ENCODE peak calls at places on chromosome 18, in eight cellular contexts. D is lower leg skin, S is Panc1, I is ovary, W is colonic mucosa, R is AG09309, X is AG04449, U is gastrocnemius medialis. E is an unnamed sample.

GRCh38 chr18:23871410-23871809 is 143.1 kb upstream of the TTC39C start:
- DNase-seq in D (no peak), S (no peak), I (no peak), W (peak), R (no peak), X (no peak), U (no peak), E (peak)

GRCh38 chr18:54086046-54086802 is 138.2 kb downstream of the MBD2 start:
- DNase-seq in D (no peak), S (no peak), I (no peak), W (no peak), R (no peak), X (no peak), U (no peak), E (no peak)

GRCh38 chr18:30888344-30888743 is 154.2 kb downstream of the DSC3 start:
- DNase-seq in D (no peak), S (no peak), I (no peak), W (no peak), R (no peak), X (no peak), U (no peak), E (no peak)

GRCh38 chr18:525066-525797 is 24.7 kb upstream of the COLEC12 start:
- DNase-seq in D (no peak), S (peak), I (no peak), W (no peak), R (peak), X (no peak), U (no peak), E (no peak)

GRCh38 chr18:36196239-36196995 is 9.1 kb downstream of the MOCOS start:
- DNase-seq in D (no peak), S (no peak), I (no peak), W (no peak), R (no peak), X (no peak), U (no peak), E (no peak)

GRCh38 chr18:23521907-23522306 is 18.6 kb downstream of the RMC1 start:
- DNase-seq in D (no peak), S (no peak), I (no peak), W (no peak), R (no peak), X (no peak), U (no peak), E (no peak)

GRCh38 chr18:23143059-23143831 is 8.0 kb downstream of the CABLES1 start:
- DNase-seq in D (peak), S (no peak), I (no peak), W (peak), R (no peak), X (no peak), U (peak), E (peak)

GRCh38 chr18:70036771-70037452 is 89.2 kb upstream of the CD226 start:
- DNase-seq in D (no peak), S (no peak), I (no peak), W (no peak), R (no peak), X (no peak), U (no peak), E (no peak)

GRCh38 chr18:2846638-2847340 is at the start of gene EMILIN2:
- DNase-seq in D (peak), S (no peak), I (peak), W (peak), R (no peak), X (no peak), U (peak), E (peak)

GRCh38 chr18:27665264-27665799 is 480.2 kb upstream of the CHST9 start:
- DNase-seq in D (no peak), S (no peak), I (no peak), W (no peak), R (no peak), X (no peak), U (no peak), E (no peak)

GRCh38 chr18:70377317-70377799 is 88.5 kb downstream of the SOCS6 start:
- DNase-seq in D (no peak), S (no peak), I (no peak), W (peak), R (no peak), X (no peak), U (no peak), E (no peak)

GRCh38 chr18:44679912-44680270 is 797 bp upstream of the SETBP1 start:
- DNase-seq in D (no peak), S (no peak), I (peak), W (peak), R (no peak), X (no peak), U (peak), E (peak)

GRCh38 chr18:677951-678363 is 20.5 kb downstream of the TYMS start:
- DNase-seq in D (no peak), S (no peak), I (no peak), W (no peak), R (no peak), X (no peak), U (no peak), E (no peak)

GRCh38 chr18:7778181-7778580 is 211.1 kb downstream of the PTPRM start:
- DNase-seq in D (no peak), S (no peak), I (no peak), W (no peak), R (no peak), X (no peak), U (no peak), E (no peak)

GRCh38 chr18:49547701-49548100 is 14.2 kb upstream of the LIPG start:
- DNase-seq in D (no peak), S (no peak), I (no peak), W (no peak), R (no peak), X (no peak), U (no peak), E (peak)

GRCh38 chr18:69969491-69969890 is 21.8 kb upstream of the CD226 start:
- DNase-seq in D (no peak), S (no peak), I (no peak), W (no peak), R (no peak), X (no peak), U (no peak), E (no peak)

GRCh38 chr18:76384114-76384790 is 110.8 kb downstream of the ZNF516 start:
- DNase-seq in D (no peak), S (no peak), I (peak), W (no peak), R (no peak), X (no peak), U (no peak), E (no peak)

GRCh38 chr18:14086459-14087231 is 45.6 kb downstream of the ZNF519 start:
- DNase-seq in D (no peak), S (no peak), I (no peak), W (no peak), R (peak), X (no peak), U (no peak), E (peak)

GRCh38 chr18:49656098-49656591 is 94.3 kb downstream of the LIPG start:
- DNase-seq in D (no peak), S (peak), I (no peak), W (no peak), R (peak), X (peak), U (no peak), E (peak)

GRCh38 chr18:5890606-5891360 is 4.5 kb downstream of the TMEM200C start:
- DNase-seq in D (no peak), S (no peak), I (peak), W (peak), R (no peak), X (no peak), U (no peak), E (peak)

GRCh38 chr18:13540783-13541182 is 185.6 kb downstream of the FAM210A start:
- DNase-seq in D (no peak), S (no peak), I (no peak), W (no peak), R (no peak), X (no peak), U (no peak), E (no peak)

GRCh38 chr18:28086530-28087172 is 90.3 kb downstream of the CDH2 start:
- DNase-seq in D (no peak), S (no peak), I (no peak), W (no peak), R (no peak), X (no peak), U (no peak), E (peak)

GRCh38 chr18:57048859-57049258 is 98.0 kb upstream of the BOD1L2 start:
- DNase-seq in D (no peak), S (no peak), I (no peak), W (no peak), R (no peak), X (no peak), U (no peak), E (no peak)

GRCh38 chr18:45386256-45386655 is 229.0 kb upstream of the SLC14A2 start:
- DNase-seq in D (no peak), S (no peak), I (peak), W (peak), R (no peak), X (no peak), U (peak), E (peak)

GRCh38 chr18:48992791-48993555 is 42.2 kb upstream of the SMAD7 start:
- DNase-seq in D (peak), S (no peak), I (no peak), W (peak), R (no peak), X (no peak), U (no peak), E (no peak)

GRCh38 chr18:67589325-67589724 is 72.8 kb upstream of the DSEL start:
- DNase-seq in D (no peak), S (no peak), I (no peak), W (no peak), R (no peak), X (no peak), U (no peak), E (peak)

GRCh38 chr18:31398191-31398590 is 21.6 kb downstream of the DSG4 start:
- DNase-seq in D (no peak), S (no peak), I (no peak), W (no peak), R (no peak), X (no peak), U (no peak), E (no peak)

GRCh38 chr18:711330-711692 is 1.1 kb downstream of the ENOSF1 start:
- DNase-seq in D (no peak), S (no peak), I (no peak), W (no peak), R (no peak), X (no peak), U (no peak), E (no peak)

GRCh38 chr18:35713545-35713944 is 132.0 kb downstream of the GALNT1 start:
- DNase-seq in D (no peak), S (no peak), I (no peak), W (no peak), R (peak), X (no peak), U (no peak), E (no peak)

GRCh38 chr18:26091047-26091630 is 726 bp upstream of the SS18 start:
- DNase-seq in D (no peak), S (peak), I (no peak), W (peak), R (peak), X (no peak), U (peak), E (no peak)

GRCh38 chr18:26088482-26088881 is 1.9 kb downstream of the SS18 start:
- DNase-seq in D (no peak), S (no peak), I (no peak), W (no peak), R (no peak), X (no peak), U (no peak), E (peak)

GRCh38 chr18:26089247-26090129 is 925 bp downstream of the SS18 start:
- DNase-seq in D (no peak), S (no peak), I (no peak), W (peak), R (no peak), X (no peak), U (no peak), E (peak)

GRCh38 chr18:26086959-26087358 is 3.5 kb downstream of the SS18 start:
- DNase-seq in D (no peak), S (no peak), I (no peak), W (no peak), R (no peak), X (no peak), U (no peak), E (no peak)

DNA sequence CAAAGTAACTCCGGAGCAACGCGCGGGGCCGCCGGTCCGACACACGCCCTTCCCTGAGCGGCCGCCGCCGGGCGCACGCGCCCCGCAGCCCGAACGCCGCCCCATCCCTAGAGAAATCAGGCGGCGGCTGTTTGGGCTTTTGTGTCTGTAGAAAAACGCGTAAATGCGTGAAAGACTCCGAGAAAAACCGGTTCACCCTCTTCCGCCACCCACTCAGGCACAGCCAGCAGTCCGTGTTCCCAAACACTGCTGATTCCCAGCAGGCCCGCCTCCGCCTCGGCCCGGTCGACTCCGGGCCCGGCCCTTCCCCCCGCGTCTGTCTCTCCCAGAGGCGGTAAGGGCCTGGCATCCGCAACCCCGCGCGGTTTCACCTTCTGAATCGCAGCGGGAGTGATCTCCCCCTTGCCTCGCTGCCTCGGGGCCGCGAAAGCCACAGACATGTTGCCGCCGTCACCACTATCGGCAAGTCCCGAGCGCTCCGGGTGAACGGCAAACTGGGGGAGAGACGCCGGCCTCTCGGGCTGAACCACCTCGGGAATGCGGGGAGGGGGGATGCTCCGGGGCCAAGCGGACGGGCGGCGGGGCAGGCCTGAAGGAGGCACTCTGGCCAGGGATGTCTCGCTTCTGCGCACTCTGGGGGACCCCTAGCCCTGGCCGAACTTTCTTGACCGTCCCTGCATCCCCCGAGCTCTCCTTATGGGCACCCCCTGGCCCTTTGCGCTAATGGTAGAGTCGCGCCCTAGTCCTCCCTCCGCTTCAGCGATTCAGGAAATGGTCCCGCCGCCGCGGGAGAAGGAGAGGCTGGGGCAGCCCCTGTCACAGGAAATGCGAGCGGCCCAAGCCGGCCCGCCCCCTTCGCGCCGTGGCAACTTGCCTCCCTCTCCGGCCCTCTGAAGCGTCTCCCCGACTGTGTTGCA is at the start of gene SS18:
- DNase-seq in D (peak), S (peak), I (peak), W (peak), R (peak), X (peak), U (peak), E (peak)
- TF ChIP-seq CTCF in D (no peak), S (no peak), I (no peak), W (no peak), R (no peak), X (no peak), U (peak), E (no peak)

GRCh38 chr18:11147962-11148654 is 1.3 kb downstream of the PIEZO2 start:
- DNase-seq in D (no peak), S (no peak), I (no peak), W (no peak), R (no peak), X (no peak), U (no peak), E (no peak)

GRCh38 chr18:11148655-11149440 is 521 bp downstream of the PIEZO2 start:
- DNase-seq in D (no peak), S (no peak), I (no peak), W (no peak), R (no peak), X (no peak), U (no peak), E (no peak)

GRCh38 chr18:11146238-11146946 is 3.0 kb downstream of the PIEZO2 start:
- DNase-seq in D (no peak), S (no peak), I (no peak), W (no peak), R (no peak), X (no peak), U (peak), E (no peak)

GRCh38 chr18:11146947-11147345 is 2.4 kb downstream of the PIEZO2 start:
- DNase-seq in D (no peak), S (no peak), I (no peak), W (no peak), R (no peak), X (no peak), U (no peak), E (no peak)

GRCh38 chr18:11147371-11147860 is 2.0 kb downstream of the PIEZO2 start:
- DNase-seq in D (no peak), S (no peak), I (no peak), W (no peak), R (no peak), X (no peak), U (no peak), E (no peak)
- H3K4me3 ChIP-seq in D (no peak), S (no peak), I (no peak), W (no peak), R (peak), X (peak), U (no peak), E (no peak)

DNA sequence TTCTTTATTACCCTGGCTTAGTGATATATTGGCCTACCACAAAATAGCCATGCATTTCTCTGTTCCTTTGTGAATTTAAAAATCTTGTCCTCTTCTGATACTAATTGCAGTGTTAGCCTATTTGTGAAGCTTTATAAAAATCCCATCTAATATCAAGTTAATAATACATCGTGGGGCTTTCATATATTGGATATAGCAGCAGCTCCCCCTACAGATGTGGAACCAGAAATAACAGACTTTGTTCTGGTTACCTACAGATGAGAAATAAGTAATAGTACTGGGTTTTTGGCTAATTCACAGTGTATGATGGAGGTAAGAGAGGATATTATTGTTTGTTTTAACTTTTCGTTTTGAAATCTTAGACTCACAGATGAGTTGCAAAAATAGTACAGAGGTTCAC is 1661.7 kb upstream of the PIK3C3 start:
- DNase-seq in D (no peak), S (no peak), I (no peak), W (no peak), R (no peak), X (no peak), U (no peak), E (peak)
- TF ChIP-seq CTCF in D (no peak), S (no peak), I (no peak), W (no peak), R (no peak), X (no peak), U (no peak), E (peak)

GRCh38 chr18:79695856-79696850 is 16.6 kb downstream of the CTDP1 start:
- DNase-seq in D (no peak), S (no peak), I (no peak), W (no peak), R (no peak), X (no peak), U (no peak), E (no peak)
- H3K4me3 ChIP-seq in D (no peak), S (no peak), I (no peak), W (no peak), R (no peak), X (no peak), U (no peak), E (no peak)

GRCh38 chr18:63844254-63844653 is 43.3 kb upstream of the SERPINB2 start:
- DNase-seq in D (no peak), S (no peak), I (no peak), W (no peak), R (no peak), X (no peak), U (no peak), E (peak)

GRCh38 chr18:63850636-63851035 is 36.9 kb upstream of the SERPINB2 start:
- DNase-seq in D (no peak), S (no peak), I (no peak), W (no peak), R (no peak), X (no peak), U (no peak), E (peak)

GRCh38 chr18:63848159-63848558 is 39.3 kb upstream of the SERPINB2 start:
- DNase-seq in D (no peak), S (no peak), I (no peak), W (no peak), R (peak), X (no peak), U (no peak), E (peak)

DNA sequence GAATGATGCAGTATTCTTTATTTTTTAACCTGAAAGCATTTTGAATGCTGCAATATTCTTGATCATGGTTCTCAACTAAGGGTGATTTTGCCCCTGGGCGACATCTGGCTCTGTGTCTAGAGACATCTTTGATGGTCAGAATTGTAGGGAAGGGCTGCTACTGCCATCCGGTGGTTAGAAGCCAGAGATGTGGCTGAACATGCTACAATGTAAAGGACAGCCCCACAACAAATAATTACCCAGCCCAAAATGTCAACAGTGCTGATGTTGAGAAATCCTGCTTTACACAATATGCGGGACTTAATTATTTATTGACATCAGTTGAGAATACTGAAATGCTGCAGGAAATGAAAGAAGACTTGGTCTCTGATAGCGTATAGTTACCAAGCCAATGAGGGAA is 37.5 kb upstream of the SERPINB2 start:
- DNase-seq in D (no peak), S (no peak), I (no peak), W (no peak), R (no peak), X (no peak), U (no peak), E (peak)
- TF ChIP-seq CTCF in D (no peak), S (peak), I (no peak), W (no peak), R (peak), X (peak), U (no peak), E (peak)

GRCh38 chr18:55858661-55859111 is 270.7 kb upstream of the TCF4 start:
- DNase-seq in D (no peak), S (no peak), I (no peak), W (no peak), R (no peak), X (no peak), U (no peak), E (no peak)
- H3K4me3 ChIP-seq in D (no peak), S (no peak), I (no peak), W (no peak), R (peak), X (peak), U (peak), E (no peak)

E was measured in epithelial cell of esophagus.